ENCODE peak calls at places on chromosomes 16 and 17, in eight cellular contexts. One of them, this sample, is unnamed.

GRCh38 chr17:57755479-57756070 is 10.5 kb upstream of the CCDC182 start:
- DNase-seq in left ventricle myocardium inferior: no peak
- DNase-seq in spleen: no peak
- DNase-seq in lung: no peak
- DNase-seq in PC-9: no peak
- DNase-seq in fibroblast of the aortic adventitia: no peak
- DNase-seq in HCT116: no peak
- DNase-seq in H1: no peak
- DNase-seq in this sample: no peak

GRCh38 chr17:18270046-18270850 is 9.8 kb downstream of the MIEF2 start:
- DNase-seq in left ventricle myocardium inferior: no peak
- DNase-seq in HCT116: no peak
- DNase-seq in lung: no peak
- DNase-seq in H1: no peak
- DNase-seq in spleen: no peak
- DNase-seq in fibroblast of the aortic adventitia: no peak
- DNase-seq in PC-9: no peak
- DNase-seq in this sample: no peak

GRCh38 chr16:66150691-66151090 is 215.8 kb upstream of the CDH5 start:
- DNase-seq in fibroblast of the aortic adventitia: peak
- DNase-seq in H1: no peak
- DNase-seq in lung: no peak
- DNase-seq in HCT116: no peak
- DNase-seq in spleen: no peak
- DNase-seq in PC-9: no peak
- DNase-seq in left ventricle myocardium inferior: no peak
- DNase-seq in this sample: no peak

GRCh38 chr17:36847293-36847645 is 90.0 kb upstream of the LHX1 start:
- DNase-seq in spleen: no peak
- DNase-seq in lung: no peak
- DNase-seq in H1: no peak
- DNase-seq in PC-9: no peak
- DNase-seq in fibroblast of the aortic adventitia: no peak
- DNase-seq in left ventricle myocardium inferior: no peak
- DNase-seq in HCT116: no peak
- DNase-seq in this sample: no peak

GRCh38 chr16:55809851-55810250 is 23.0 kb downstream of the CES1 start:
- DNase-seq in left ventricle myocardium inferior: no peak
- DNase-seq in spleen: no peak
- DNase-seq in H1: no peak
- DNase-seq in HCT116: no peak
- DNase-seq in lung: no peak
- DNase-seq in fibroblast of the aortic adventitia: no peak
- DNase-seq in PC-9: no peak
- DNase-seq in this sample: no peak

GRCh38 chr17:2388020-2388704 is 12.7 kb downstream of the MNT start:
- DNase-seq in spleen: no peak
- DNase-seq in fibroblast of the aortic adventitia: no peak
- DNase-seq in HCT116: no peak
- DNase-seq in H1: no peak
- DNase-seq in PC-9: no peak
- DNase-seq in left ventricle myocardium inferior: no peak
- DNase-seq in lung: no peak
- DNase-seq in this sample: no peak

GRCh38 chr16:3520861-3521260 is 20.1 kb downstream of the CLUAP1 start:
- DNase-seq in H1: no peak
- DNase-seq in spleen: no peak
- DNase-seq in left ventricle myocardium inferior: no peak
- DNase-seq in HCT116: no peak
- DNase-seq in PC-9: no peak
- DNase-seq in lung: no peak
- DNase-seq in fibroblast of the aortic adventitia: no peak
- DNase-seq in this sample: no peak

GRCh38 chr16:66147338-66147737 is 219.2 kb upstream of the CDH5 start:
- DNase-seq in spleen: no peak
- DNase-seq in fibroblast of the aortic adventitia: no peak
- DNase-seq in lung: no peak
- DNase-seq in PC-9: no peak
- DNase-seq in left ventricle myocardium inferior: no peak
- DNase-seq in H1: no peak
- DNase-seq in HCT116: no peak
- DNase-seq in this sample: no peak

GRCh38 chr17:50361561-50362480 is 11.2 kb downstream of the MRPL27 start:
- DNase-seq in HCT116: peak
- DNase-seq in spleen: no peak
- DNase-seq in lung: peak
- DNase-seq in H1: peak
- DNase-seq in left ventricle myocardium inferior: no peak
- DNase-seq in fibroblast of the aortic adventitia: peak
- DNase-seq in PC-9: peak
- DNase-seq in this sample: peak

GRCh38 chr16:86452451-86452850 is 57.9 kb upstream of the FOXF1 start:
- DNase-seq in PC-9: no peak
- DNase-seq in spleen: no peak
- DNase-seq in HCT116: no peak
- DNase-seq in H1: no peak
- DNase-seq in lung: no peak
- DNase-seq in fibroblast of the aortic adventitia: peak
- DNase-seq in left ventricle myocardium inferior: no peak
- DNase-seq in this sample: no peak

GRCh38 chr17:77645441-77646430 is 312.8 kb upstream of the TNRC6C start:
- DNase-seq in lung: no peak
- DNase-seq in spleen: peak
- DNase-seq in HCT116: no peak
- DNase-seq in fibroblast of the aortic adventitia: no peak
- DNase-seq in PC-9: no peak
- DNase-seq in H1: no peak
- DNase-seq in left ventricle myocardium inferior: no peak
- DNase-seq in this sample: peak

GRCh38 chr17:73189417-73190099 is 3.3 kb upstream of the COG1 start:
- DNase-seq in lung: no peak
- DNase-seq in left ventricle myocardium inferior: no peak
- DNase-seq in H1: no peak
- DNase-seq in HCT116: peak
- DNase-seq in spleen: no peak
- DNase-seq in PC-9: peak
- DNase-seq in fibroblast of the aortic adventitia: peak
- DNase-seq in this sample: peak

GRCh38 chr17:22703786-22704441 is 1011.6 kb downstream of the KCNJ18 start:
- DNase-seq in lung: no peak
- DNase-seq in fibroblast of the aortic adventitia: no peak
- DNase-seq in left ventricle myocardium inferior: no peak
- DNase-seq in PC-9: no peak
- DNase-seq in H1: no peak
- DNase-seq in HCT116: no peak
- DNase-seq in spleen: no peak
- DNase-seq in this sample: no peak

GRCh38 chr17:35448214-35448898 is at the start of gene SLFN13:
- DNase-seq in lung: peak
- DNase-seq in spleen: peak
- DNase-seq in HCT116: no peak
- DNase-seq in fibroblast of the aortic adventitia: peak
- DNase-seq in left ventricle myocardium inferior: peak
- DNase-seq in PC-9: peak
- DNase-seq in H1: peak
- DNase-seq in this sample: peak

GRCh38 chr16:67441907-67442306 is 11.0 kb downstream of the HSD11B2 start:
- DNase-seq in PC-9: peak
- DNase-seq in spleen: no peak
- DNase-seq in lung: no peak
- DNase-seq in left ventricle myocardium inferior: peak
- DNase-seq in HCT116: no peak
- DNase-seq in H1: no peak
- DNase-seq in fibroblast of the aortic adventitia: no peak
- DNase-seq in this sample: no peak

GRCh38 chr16:67268136-67268579 is 11.2 kb upstream of the PLEKHG4 start:
- DNase-seq in PC-9: peak
- DNase-seq in fibroblast of the aortic adventitia: peak
- DNase-seq in left ventricle myocardium inferior: peak
- DNase-seq in lung: peak
- DNase-seq in H1: no peak
- DNase-seq in HCT116: peak
- DNase-seq in spleen: peak
- DNase-seq in this sample: peak

GRCh38 chr17:33463887-33464286 is 170.8 kb upstream of the ASIC2 start:
- DNase-seq in HCT116: no peak
- DNase-seq in spleen: no peak
- DNase-seq in PC-9: no peak
- DNase-seq in left ventricle myocardium inferior: no peak
- DNase-seq in H1: no peak
- DNase-seq in lung: no peak
- DNase-seq in fibroblast of the aortic adventitia: no peak
- DNase-seq in this sample: peak

GRCh38 chr17:50147841-50148225 is 2.6 kb downstream of the PPP1R9B start:
- DNase-seq in fibroblast of the aortic adventitia: no peak
- DNase-seq in PC-9: no peak
- DNase-seq in left ventricle myocardium inferior: no peak
- DNase-seq in spleen: no peak
- DNase-seq in lung: no peak
- DNase-seq in H1: peak
- DNase-seq in HCT116: no peak
- DNase-seq in this sample: peak

GRCh38 chr17:30369995-30370394 is 8.7 kb upstream of the CPD start:
- DNase-seq in lung: no peak
- DNase-seq in spleen: no peak
- DNase-seq in fibroblast of the aortic adventitia: no peak
- DNase-seq in HCT116: no peak
- DNase-seq in left ventricle myocardium inferior: no peak
- DNase-seq in H1: no peak
- DNase-seq in PC-9: peak
- DNase-seq in this sample: no peak

GRCh38 chr17:30376621-30377452 is 1.9 kb upstream of the CPD start:
- DNase-seq in fibroblast of the aortic adventitia: peak
- DNase-seq in spleen: no peak
- DNase-seq in left ventricle myocardium inferior: peak
- DNase-seq in PC-9: peak
- DNase-seq in HCT116: no peak
- DNase-seq in H1: no peak
- DNase-seq in lung: peak
- DNase-seq in this sample: peak

GRCh38 chr17:30375661-30376060 is 3.1 kb upstream of the CPD start:
- DNase-seq in spleen: no peak
- DNase-seq in HCT116: no peak
- DNase-seq in PC-9: no peak
- DNase-seq in lung: no peak
- DNase-seq in left ventricle myocardium inferior: no peak
- DNase-seq in H1: no peak
- DNase-seq in fibroblast of the aortic adventitia: peak
- DNase-seq in this sample: peak

GRCh38 chr17:30368896-30369720 is 9.6 kb upstream of the CPD start:
- DNase-seq in H1: no peak
- DNase-seq in spleen: no peak
- DNase-seq in lung: no peak
- DNase-seq in HCT116: no peak
- DNase-seq in PC-9: no peak
- DNase-seq in fibroblast of the aortic adventitia: no peak
- DNase-seq in left ventricle myocardium inferior: no peak
- DNase-seq in this sample: no peak

GRCh38 chr17:30372755-30373154 is 6.0 kb upstream of the CPD start:
- DNase-seq in PC-9: peak
- DNase-seq in left ventricle myocardium inferior: no peak
- DNase-seq in HCT116: peak
- DNase-seq in fibroblast of the aortic adventitia: no peak
- DNase-seq in H1: no peak
- DNase-seq in lung: no peak
- DNase-seq in spleen: no peak
- DNase-seq in this sample: no peak
- TF ChIP-seq CTCF in PC-9: no peak
- TF ChIP-seq CTCF in left ventricle myocardium inferior: no peak
- TF ChIP-seq CTCF in HCT116: peak
- TF ChIP-seq CTCF in fibroblast of the aortic adventitia: no peak
- TF ChIP-seq CTCF in H1: peak
- TF ChIP-seq CTCF in lung: no peak
- TF ChIP-seq CTCF in spleen: no peak
- TF ChIP-seq CTCF in this sample: no peak

GRCh38 chr17:55585629-55586028 is 74.4 kb upstream of the SMIM36 start:
- DNase-seq in spleen: no peak
- DNase-seq in fibroblast of the aortic adventitia: no peak
- DNase-seq in H1: no peak
- DNase-seq in lung: no peak
- DNase-seq in left ventricle myocardium inferior: no peak
- DNase-seq in HCT116: no peak
- DNase-seq in PC-9: no peak
- DNase-seq in this sample: no peak
- TF ChIP-seq CTCF in spleen: no peak
- TF ChIP-seq CTCF in fibroblast of the aortic adventitia: peak
- TF ChIP-seq CTCF in H1: no peak
- TF ChIP-seq CTCF in lung: no peak
- TF ChIP-seq CTCF in left ventricle myocardium inferior: no peak
- TF ChIP-seq CTCF in HCT116: peak
- TF ChIP-seq CTCF in PC-9: no peak
- TF ChIP-seq CTCF in this sample: no peak

DNA sequence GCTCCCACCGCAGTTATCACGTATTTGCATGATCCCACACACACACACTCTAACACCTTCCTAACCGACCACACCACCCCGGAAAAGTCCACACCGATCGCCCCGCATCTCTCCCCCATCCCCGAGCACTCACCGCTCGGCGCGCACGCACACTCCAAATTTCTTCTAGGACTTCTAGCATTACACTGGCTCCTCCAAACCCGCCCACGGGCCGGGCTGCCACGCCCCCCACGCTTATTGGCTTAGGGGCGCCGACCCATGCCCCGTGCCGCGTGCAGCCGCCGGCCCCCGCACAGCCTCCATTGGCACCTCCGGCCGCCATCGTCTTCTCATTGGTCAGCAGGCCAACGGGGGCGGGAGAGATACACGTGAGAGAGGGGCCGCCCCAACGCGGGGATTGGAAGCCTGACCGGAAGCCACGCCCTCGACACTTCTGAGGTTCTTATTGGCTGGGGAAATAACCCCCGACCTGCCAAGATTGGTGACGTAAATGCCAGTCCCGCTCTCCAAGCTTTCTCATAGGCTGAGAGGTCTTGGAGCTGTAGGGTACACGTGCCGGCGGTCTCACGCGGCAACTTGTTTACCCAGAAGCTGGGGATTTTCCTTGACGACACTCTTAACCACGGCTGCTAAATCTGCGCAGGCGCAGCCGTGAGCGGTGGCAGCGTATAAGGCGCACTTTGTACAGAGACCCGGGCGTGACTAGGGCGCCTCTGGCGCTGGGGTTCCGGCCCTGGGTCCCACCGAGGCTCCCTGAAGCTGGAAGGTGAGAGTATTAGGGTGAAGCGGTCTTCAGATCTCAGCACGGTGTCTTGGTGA is 4.2 kb upstream of the PER1 start:
- DNase-seq in left ventricle myocardium inferior: peak
- DNase-seq in H1: peak
- DNase-seq in fibroblast of the aortic adventitia: peak
- DNase-seq in PC-9: peak
- DNase-seq in HCT116: peak
- DNase-seq in spleen: peak
- DNase-seq in lung: peak
- DNase-seq in this sample: peak
- TF ChIP-seq CTCF in left ventricle myocardium inferior: no peak
- TF ChIP-seq CTCF in H1: no peak
- TF ChIP-seq CTCF in fibroblast of the aortic adventitia: no peak
- TF ChIP-seq CTCF in PC-9: no peak
- TF ChIP-seq CTCF in HCT116: no peak
- TF ChIP-seq CTCF in spleen: no peak
- TF ChIP-seq CTCF in lung: no peak
- TF ChIP-seq CTCF in this sample: no peak

GRCh38 chr17:56594528-56595418 is 1.3 kb downstream of the NOG start:
- DNase-seq in H1: peak
- DNase-seq in left ventricle myocardium inferior: no peak
- DNase-seq in spleen: peak
- DNase-seq in lung: no peak
- DNase-seq in HCT116: no peak
- DNase-seq in PC-9: peak
- DNase-seq in fibroblast of the aortic adventitia: no peak
- DNase-seq in this sample: no peak
- TF ChIP-seq CTCF in H1: no peak
- TF ChIP-seq CTCF in left ventricle myocardium inferior: no peak
- TF ChIP-seq CTCF in spleen: no peak
- TF ChIP-seq CTCF in lung: no peak
- TF ChIP-seq CTCF in HCT116: no peak
- TF ChIP-seq CTCF in PC-9: peak
- TF ChIP-seq CTCF in fibroblast of the aortic adventitia: no peak
- TF ChIP-seq CTCF in this sample: no peak